ENCODE peak calls at places on chromosomes 3 and 15, in six cellular contexts. V is SK-N-SH, Z is PC-3, G is neural progenitor cell, E is HCT116, N is MM.1S. T is an unnamed sample.
A peak's percentile ranks its signal among the peaks of the same experiment; 100 is the strongest.

GRCh38 chr3:43531835-43532234 is 90.0 kb downstream of the ANO10 start:
- DNase-seq in N (no peak), G (no peak), V (no peak), Z (peak; percentile 83), E (no peak), T (peak; percentile 94)

GRCh38 chr3:9400626-9401025 is 3.2 kb downstream of the SETD5 start:
- DNase-seq in E (no peak), N (no peak), Z (no peak), G (peak; percentile 51), V (no peak), T (peak; percentile 35)

GRCh38 chr3:125670945-125671344 is 75.6 kb upstream of the OSBPL11 start:
- DNase-seq in V (no peak), G (no peak), N (no peak), E (no peak), Z (no peak), T (no peak)

GRCh38 chr3:181288145-181288544 is 298.6 kb upstream of the DNAJC19 start:
- DNase-seq in Z (no peak), G (no peak), V (no peak), E (no peak), N (no peak), T (no peak)

GRCh38 chr15:28993720-28994053 is 107.9 kb downstream of the APBA2 start:
- DNase-seq in E (no peak), G (no peak), N (no peak), Z (no peak), V (no peak), T (no peak)

GRCh38 chr15:31468911-31469800 is 142.5 kb downstream of the KLF13 start:
- DNase-seq in E (no peak), G (no peak), V (no peak), Z (no peak), N (no peak), T (no peak)

GRCh38 chr3:185823280-185824044 is 1.4 kb downstream of the IGF2BP2 start:
- DNase-seq in V (peak; percentile 68), G (peak; percentile 73), Z (peak; percentile 38), E (no peak), N (peak; percentile 52), T (peak; percentile 75)

GRCh38 chr15:63104727-63105126 is 16.9 kb upstream of the LACTB start:
- DNase-seq in E (no peak), N (no peak), V (no peak), G (no peak), Z (no peak), T (peak; percentile 54)

GRCh38 chr15:80152896-80153876 is at the start of gene FAH:
- DNase-seq in Z (peak; percentile 41), V (peak; percentile 44), G (peak; percentile 48), N (peak; percentile 72), E (no peak), T (peak; percentile 84)

GRCh38 chr3:197028711-197029510 is 706 bp downstream of the MELTF start:
- DNase-seq in N (no peak), Z (peak; percentile 36), V (peak; percentile 74), G (peak; percentile 35), E (no peak), T (peak; percentile 41)

GRCh38 chr3:136245691-136246090 is 4.4 kb upstream of the PCCB start:
- DNase-seq in G (no peak), Z (no peak), E (no peak), V (no peak), N (peak; percentile 54), T (no peak)

GRCh38 chr3:140898340-140899180 is 43.1 kb upstream of the SLC25A36 start:
- DNase-seq in N (peak; percentile 56), V (peak; percentile 35), E (peak; percentile 46), Z (peak; percentile 65), G (peak; percentile 33), T (peak; percentile 89)

GRCh38 chr3:128345195-128345594 is 121.5 kb downstream of the DNAJB8 start:
- DNase-seq in V (no peak), Z (no peak), E (no peak), G (no peak), N (no peak), T (no peak)

GRCh38 chr3:153348457-153349137 is 186.6 kb downstream of the RAP2B start:
- DNase-seq in V (no peak), G (no peak), E (no peak), N (no peak), Z (peak; percentile 64), T (peak; percentile 25)

GRCh38 chr3:66144792-66145733 is 75.7 kb upstream of the SLC25A26 start:
- DNase-seq in N (no peak), V (no peak), G (no peak), Z (peak; percentile 36), E (no peak), T (peak; percentile 66)

GRCh38 chr15:34437687-34438086 is at the start of gene GOLGA8A:
- DNase-seq in E (peak; percentile 62), G (peak; percentile 89), N (peak; percentile 94), V (peak; percentile 85), Z (peak; percentile 84), T (peak; percentile 85)

GRCh38 chr3:155244206-155244605 is 49.3 kb downstream of the STRIT1 start:
- DNase-seq in N (peak; percentile 74), E (no peak), Z (no peak), G (no peak), V (no peak), T (peak; percentile 10)

GRCh38 chr15:59199775-59200465 is 6.7 kb upstream of the LDHAL6B start:
- DNase-seq in E (peak; percentile 76), Z (peak; percentile 86), N (no peak), V (no peak), G (no peak), T (peak; percentile 85)

DNA sequence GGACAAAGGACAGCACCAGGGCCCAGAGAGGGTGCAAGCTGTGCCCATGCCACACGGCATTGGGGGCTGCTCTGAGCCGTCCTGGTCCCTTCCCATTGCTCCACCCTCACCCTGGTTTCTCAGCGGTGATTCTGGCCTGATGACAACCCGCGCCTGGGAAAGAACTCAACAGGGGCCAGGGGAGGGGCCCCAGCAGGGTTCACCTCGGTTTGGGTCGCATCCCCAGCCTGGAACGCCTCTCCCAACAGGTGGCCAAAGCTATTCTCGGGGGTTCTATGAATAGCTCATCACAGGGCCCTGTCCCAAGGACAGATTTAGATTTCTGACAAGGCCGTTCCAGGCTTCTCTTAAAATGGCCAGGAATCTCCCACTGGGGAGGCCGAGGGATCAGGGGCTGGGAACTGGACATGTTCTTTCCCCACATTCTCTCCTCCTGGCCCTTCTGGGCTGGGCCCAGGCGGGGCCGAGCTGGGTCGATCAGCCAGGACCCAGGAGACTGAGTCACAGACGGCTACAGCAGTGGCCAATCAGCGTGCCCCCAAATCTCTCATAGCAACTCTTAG is 17.9 kb downstream of the GRIP2 start:
- DNase-seq in V (no peak), G (no peak), Z (no peak), E (no peak), N (no peak), T (no peak)
- H3K9ac ChIP-seq in V (no peak overlapping the region), G (no peak overlapping the region), Z (no peak overlapping the region), E (no peak overlapping the region), N (no peak overlapping the region), T (no peak overlapping the region)

DNA sequence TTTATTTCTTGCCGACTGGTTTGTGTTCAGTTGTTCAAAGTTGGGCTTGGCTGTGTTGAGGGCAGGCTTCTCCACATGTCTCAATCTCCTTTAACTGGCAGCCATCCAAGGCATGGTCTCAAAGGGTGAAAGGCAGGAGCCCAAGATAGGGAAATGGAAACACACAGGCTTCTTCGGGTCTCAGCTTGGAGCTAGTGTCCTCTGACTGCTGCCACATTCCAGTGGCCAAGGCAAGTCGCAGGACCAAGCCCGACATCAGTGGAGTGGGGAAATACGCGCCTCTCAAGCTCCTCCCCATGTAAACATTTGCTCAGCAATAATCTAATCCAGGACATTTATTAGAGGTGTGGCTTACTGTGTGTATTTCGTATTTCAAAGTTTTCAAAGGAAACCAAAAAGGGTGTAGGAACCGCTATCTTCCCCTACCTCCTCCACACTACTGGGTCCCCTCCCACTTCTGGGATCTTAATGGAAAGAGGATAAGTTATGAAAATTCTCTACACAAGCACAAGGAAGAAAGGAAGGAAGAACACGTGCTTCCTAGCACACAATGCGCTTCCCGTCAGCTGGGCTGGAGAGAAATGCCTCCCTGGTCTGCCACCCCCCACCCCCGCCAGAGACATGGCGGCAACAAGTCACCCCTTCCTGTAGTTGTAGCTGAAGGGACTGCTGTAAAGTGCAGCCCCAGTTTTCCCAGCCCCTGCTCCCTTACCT is 181.7 kb downstream of the FAM43A start:
- DNase-seq in N (no peak), G (no peak), Z (peak; percentile 16), V (no peak), E (no peak), T (peak; percentile 14)
- TF ChIP-seq EZH2phosphoT487 in N (no peak), G (no peak), Z (no peak), V (no peak), E (no peak), T (no peak)

DNA sequence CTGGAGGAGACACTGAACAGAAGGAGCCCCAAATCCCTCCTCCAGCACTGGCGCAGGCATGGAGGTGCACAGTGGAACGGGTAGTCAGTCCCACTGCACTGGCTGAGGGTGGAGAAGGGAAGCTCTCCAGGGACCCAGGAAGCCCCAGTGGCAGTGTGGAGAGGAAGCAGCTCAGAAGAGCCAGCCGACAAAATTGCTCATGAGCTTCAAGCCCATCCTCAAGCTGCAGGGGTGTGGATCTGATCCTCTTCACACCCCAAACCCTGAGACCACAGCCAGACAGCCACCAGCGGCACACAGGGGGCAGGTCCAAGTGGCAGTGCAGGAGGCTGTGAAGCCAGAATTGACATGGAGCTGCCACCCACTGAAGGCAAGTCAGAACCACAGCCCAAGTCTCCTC is 32.1 kb downstream of the CYFIP1 start:
- DNase-seq in N (no peak), V (no peak), Z (no peak), G (no peak), E (no peak), T (peak; percentile 10)
- H3K4me3 ChIP-seq in N (no peak overlapping the region), V (no peak overlapping the region), Z (no peak overlapping the region), G (no peak overlapping the region), E (no peak overlapping the region), T (no peak overlapping the region)

GRCh38 chr15:88255109-88255495 is 1.4 kb downstream of the NTRK3 start:
- DNase-seq in N (no peak), Z (no peak), G (no peak), V (no peak), E (no peak), T (no peak)

GRCh38 chr15:88258021-88258641 is 1.6 kb upstream of the NTRK3 start:
- DNase-seq in V (peak; percentile 66), E (peak; percentile 16), G (peak; percentile 74), N (peak; percentile 36), Z (no peak), T (peak; percentile 32)

GRCh38 chr15:88257311-88257901 is 867 bp upstream of the NTRK3 start:
- DNase-seq in Z (no peak), E (no peak), G (peak; percentile 45), V (peak; percentile 55), N (peak; percentile 58), T (peak; percentile 16)

GRCh38 chr15:88256261-88257230 is at the start of gene NTRK3:
- DNase-seq in V (peak; percentile 72), N (peak; percentile 47), E (no peak), Z (no peak), G (peak; percentile 76), T (peak; percentile 44)

GRCh38 chr15:88255496-88256171 is 905 bp downstream of the NTRK3 start:
- DNase-seq in V (peak; percentile 91), Z (no peak), G (peak; percentile 86), E (no peak), N (peak; percentile 50), T (peak; percentile 82)
- H3K9ac ChIP-seq in V (no peak overlapping the region), Z (no peak overlapping the region), G (no peak overlapping the region), E (no peak overlapping the region), N (no peak overlapping the region), T (no peak overlapping the region)

GRCh38 chr3:32448686-32449474 is 53.8 kb downstream of the CMTM6 start:
- DNase-seq in G (no peak), E (no peak), V (no peak), Z (no peak), N (no peak), T (no peak)
- TF ChIP-seq EZH2phosphoT487 in G (no peak), E (no peak), V (no peak), Z (no peak), N (no peak), T (no peak)

T was measured in GM23248.